ENCODE peak calls at places on chromosome 6, in seven cellular contexts. S, B, W, L, Z, K and R are unnamed samples.

GRCh38 chr6:16722616-16723015 is 38.6 kb downstream of the ATXN1 start:
- DNase-seq in S (no peak), W (no peak), Z (no peak), L (no peak), B (no peak), K (no peak), R (no peak)

GRCh38 chr6:40056865-40057264 is 122.6 kb upstream of the MOCS1 start:
- DNase-seq in B (no peak), S (no peak), L (no peak), W (no peak), K (no peak), Z (no peak), R (no peak)

GRCh38 chr6:169251371-169251802 is 2.3 kb downstream of the THBS2 start:
- DNase-seq in S (no peak), Z (no peak), K (peak; percentile 28), B (no peak), W (no peak), L (no peak), R (no peak)

GRCh38 chr6:90194371-90194841 is 102.2 kb downstream of the BACH2 start:
- DNase-seq in W (no peak), B (peak; percentile 95), S (no peak), L (no peak), K (no peak), Z (no peak), R (no peak)

GRCh38 chr6:4367643-4368042 is 232.3 kb upstream of the ECI2 start:
- DNase-seq in L (no peak), Z (no peak), K (no peak), S (no peak), W (no peak), B (no peak), R (no peak)

GRCh38 chr6:156865019-156865629 is 87.9 kb downstream of the ARID1B start:
- DNase-seq in W (no peak), L (no peak), S (no peak), Z (no peak), B (no peak), K (no peak), R (no peak)

GRCh38 chr6:139540276-139540675 is 165.8 kb upstream of the CITED2 start:
- DNase-seq in L (no peak), K (no peak), Z (no peak), B (peak; percentile 71), W (no peak), S (no peak), R (no peak)

GRCh38 chr6:47563162-47563561 is 85.6 kb downstream of the CD2AP start:
- DNase-seq in W (no peak), K (no peak), B (no peak), L (no peak), S (no peak), Z (no peak), R (no peak)

GRCh38 chr6:151772436-151772835 is 35.0 kb upstream of the ESR1 start:
- DNase-seq in B (no peak), S (no peak), L (no peak), W (no peak), Z (no peak), K (no peak), R (no peak)

GRCh38 chr6:161163466-161164181 is 110.2 kb downstream of the AGPAT4 start:
- DNase-seq in W (no peak), S (no peak), B (no peak), K (no peak), Z (no peak), L (no peak), R (no peak)

GRCh38 chr6:69933239-69933638 is 66.9 kb downstream of the COL19A1 start:
- DNase-seq in K (no peak), L (no peak), S (no peak), W (no peak), B (no peak), Z (no peak), R (no peak)

GRCh38 chr6:132698608-132699007 is 15.2 kb downstream of the VNN1 start:
- DNase-seq in S (no peak), B (no peak), W (no peak), K (no peak), L (no peak), Z (no peak), R (no peak)

GRCh38 chr6:75124983-75125382 is 80.9 kb downstream of the COL12A1 start:
- DNase-seq in B (no peak), W (no peak), L (no peak), S (no peak), K (no peak), Z (no peak), R (no peak)

DNA sequence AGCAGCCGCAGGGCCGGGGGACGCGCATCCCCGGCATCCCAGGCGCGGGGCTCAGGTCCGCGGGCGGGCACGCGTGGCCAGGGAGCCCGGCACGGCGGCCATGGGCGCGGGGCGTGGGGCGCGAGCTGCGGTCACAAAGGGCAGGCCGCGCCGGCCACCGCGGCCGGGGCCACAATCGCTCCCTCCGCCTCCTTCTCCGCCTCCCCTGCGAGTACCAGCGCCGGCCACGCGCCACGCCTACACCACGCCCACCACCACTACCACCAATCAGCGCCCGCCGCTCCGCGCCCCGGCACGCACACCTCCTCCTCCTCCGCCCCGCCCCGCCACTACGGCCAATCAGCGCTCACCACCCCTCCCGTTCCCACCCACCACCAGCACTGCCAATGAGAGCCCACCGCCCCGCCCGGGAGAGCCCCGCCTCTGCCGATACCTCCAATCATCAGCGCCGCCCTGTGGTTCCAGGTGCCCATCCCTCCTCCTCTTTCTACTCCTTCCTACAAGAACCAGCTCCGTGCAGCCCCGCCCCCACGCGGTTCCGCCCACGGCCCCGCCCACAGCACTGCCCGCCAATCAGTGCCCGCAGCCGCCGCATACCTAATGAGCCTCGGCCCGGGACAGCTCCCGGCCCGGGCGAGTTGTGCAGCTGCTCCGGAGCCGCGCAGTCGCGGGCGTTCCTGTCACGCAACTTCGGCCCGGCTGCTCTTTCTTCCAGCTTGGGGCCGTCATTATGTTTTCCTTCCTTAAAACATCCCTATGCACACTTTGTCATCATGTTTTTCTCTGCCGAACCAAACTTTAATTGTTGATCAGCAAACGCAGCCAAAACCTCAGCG is at the start of gene RPS6KA2:
- DNase-seq in K (peak; percentile 100), L (peak; percentile 99), B (peak; percentile 100), Z (peak; percentile 100), S (peak; percentile 99), W (peak; percentile 100), R (peak; percentile 100)
- TF ChIP-seq CTCF in K (no peak), L (no peak), B (no peak), Z (no peak), S (no peak), W (no peak), R (peak; percentile 17)

DNA sequence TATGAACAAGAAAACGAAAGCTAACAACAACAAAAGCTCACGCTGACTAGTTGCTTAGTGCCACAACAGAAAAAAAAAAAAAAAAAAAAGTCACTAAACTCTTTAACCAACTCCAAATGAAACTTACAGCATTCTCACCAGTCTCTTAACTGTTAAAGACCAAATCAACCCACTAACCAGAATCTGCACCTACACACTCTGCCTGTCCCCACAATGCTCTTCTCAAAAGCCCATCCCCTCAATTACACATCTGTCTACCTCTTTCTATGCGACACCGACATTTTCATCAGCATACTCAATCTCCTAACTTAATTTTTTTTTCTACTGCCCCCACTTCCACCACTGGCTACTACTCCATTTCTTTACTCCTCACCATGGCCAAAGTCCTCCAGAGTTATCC is 34.3 kb downstream of the NOL7 start:
- DNase-seq in Z (no peak), W (no peak), L (no peak), B (no peak), K (no peak), S (no peak), R (no peak)
- TF ChIP-seq CTCF in Z (no peak), W (no peak), L (no peak), B (no peak), K (no peak), S (no peak), R (no peak)

GRCh38 chr6:138377844-138378243 is at the start of gene SMIM28:
- DNase-seq in Z (no peak), W (no peak), L (no peak), S (no peak), K (no peak), B (no peak), R (no peak)

GRCh38 chr6:138383776-138384175 is 6.1 kb downstream of the SMIM28 start:
- DNase-seq in B (no peak), K (no peak), Z (no peak), S (no peak), W (no peak), L (no peak), R (no peak)

GRCh38 chr6:138386897-138387296 is 9.2 kb downstream of the SMIM28 start:
- DNase-seq in B (no peak), S (no peak), Z (no peak), L (no peak), W (no peak), K (no peak), R (no peak)

GRCh38 chr6:138378463-138378862 is 758 bp downstream of the SMIM28 start:
- DNase-seq in L (no peak), S (no peak), K (no peak), Z (no peak), B (no peak), W (no peak), R (no peak)

DNA sequence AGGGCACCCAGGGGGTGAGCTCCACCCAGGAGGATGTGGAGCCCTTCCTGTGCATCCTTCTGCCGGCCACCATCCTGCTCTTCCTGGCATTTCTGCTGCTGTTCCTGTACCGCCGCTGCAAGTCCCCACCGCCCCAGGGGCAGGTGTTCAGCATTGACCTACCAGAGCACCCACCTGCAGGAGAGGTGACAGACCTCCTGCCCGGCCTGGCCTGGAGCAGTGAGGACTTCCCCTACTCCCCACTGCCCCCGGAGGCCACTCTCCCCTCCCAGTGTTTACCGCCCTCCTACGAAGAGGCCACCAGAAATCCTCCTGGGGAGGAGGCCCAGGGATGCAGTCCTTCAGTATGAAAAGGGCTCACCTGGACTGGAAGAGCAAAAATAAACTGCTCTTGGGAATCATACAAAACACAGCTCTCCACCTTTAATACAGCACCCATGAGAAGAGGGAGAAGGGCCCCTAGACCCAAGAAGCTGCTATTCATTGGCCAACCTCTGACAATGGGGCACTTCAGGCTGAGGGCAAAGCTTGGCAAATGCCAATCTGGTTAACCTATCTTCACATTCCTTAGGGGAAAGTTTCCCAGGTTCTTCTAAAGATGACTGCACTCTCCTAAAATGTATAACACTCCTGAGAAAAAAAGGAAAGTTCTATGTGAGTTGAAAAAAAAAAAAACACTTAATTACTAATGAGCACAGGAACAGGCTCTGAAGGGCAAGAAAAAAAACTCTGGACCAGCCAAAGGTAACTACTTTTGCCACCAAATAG is 5.0 kb downstream of the SMIM28 start:
- DNase-seq in L (no peak), K (no peak), S (no peak), W (no peak), Z (no peak), B (no peak), R (no peak)
- TF ChIP-seq CTCF in L (no peak), K (no peak), S (no peak), W (no peak), Z (no peak), B (no peak), R (no peak)

DNA sequence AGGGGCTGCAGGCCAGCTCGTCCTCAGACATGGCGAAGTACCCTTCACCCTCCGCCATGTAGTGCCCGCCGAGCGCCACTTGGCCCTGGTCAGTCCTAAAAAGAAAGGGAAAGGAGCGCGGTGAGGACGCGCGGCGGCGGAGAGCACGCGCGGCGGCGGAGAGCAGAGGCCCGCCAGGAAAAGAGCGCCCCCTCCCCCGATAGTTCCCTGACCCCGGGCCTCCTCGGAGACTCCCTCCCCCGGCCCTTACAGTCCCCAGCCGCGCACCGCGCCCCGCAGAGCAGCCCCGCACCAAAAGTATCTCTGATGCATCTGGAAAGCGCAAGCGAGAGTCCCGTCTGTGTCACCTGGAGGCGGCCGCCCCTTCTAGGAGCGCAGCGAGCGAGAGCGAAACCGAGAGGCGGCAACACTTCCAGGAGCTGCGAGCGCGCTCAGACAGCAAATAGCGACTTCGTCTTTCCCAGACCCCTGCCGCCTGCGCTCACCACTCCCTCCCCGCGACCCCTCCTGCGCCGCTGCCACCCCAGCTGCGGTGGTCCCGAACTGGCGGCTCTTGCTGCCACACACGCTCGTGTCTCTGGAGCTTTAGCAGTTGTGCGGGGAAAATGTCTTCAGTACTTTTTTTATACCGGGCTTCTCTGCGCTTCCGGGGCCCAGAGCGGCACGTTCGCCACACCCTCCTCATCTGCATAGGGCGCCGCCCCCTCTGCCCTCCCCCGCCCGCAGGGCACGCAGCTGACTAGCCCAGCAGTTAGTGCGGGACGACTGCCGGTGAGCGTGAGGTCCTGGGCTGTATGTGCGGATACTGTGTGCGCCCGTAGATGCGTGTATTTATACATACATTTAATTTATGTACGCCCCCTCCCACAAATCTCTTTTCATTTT is at the start of gene TENT5A:
- DNase-seq in L (peak; percentile 88), B (peak; percentile 93), Z (peak; percentile 93), K (peak; percentile 92), S (peak; percentile 81), W (peak; percentile 93), R (peak; percentile 43)
- TF ChIP-seq CTCF in L (no peak), B (no peak), Z (no peak), K (no peak), S (no peak), W (peak; percentile 13), R (no peak)